ENCODE peak calls at places on chromosomes 11 and 22, in nine cellular contexts. B, X, S, H, L, I, J, P and Y are unnamed samples.
A peak's percentile ranks its signal among the peaks of the same experiment; 100 is the strongest.

GRCh38 chr11:67002297-67002913 is 20.5 kb upstream of the SYT12 start:
- DNase-seq in H (no peak), P (no peak), J (no peak), I (no peak), B (no peak), L (no peak), X (no peak), S (no peak), Y (no peak)

GRCh38 chr11:2898366-2899079 is 12.9 kb upstream of the CDKN1C start:
- DNase-seq in X (peak; percentile 57), J (peak; percentile 78), S (peak; percentile 90), L (peak; percentile 94), P (peak; percentile 64), H (peak; percentile 74), I (peak; percentile 17), B (peak; percentile 94), Y (peak; percentile 72)

GRCh38 chr11:12119502-12119901 is 9.1 kb downstream of the MICAL2 start:
- DNase-seq in L (no peak), X (no peak), S (no peak), H (no peak), P (peak; percentile 73), B (no peak), I (no peak), J (no peak), Y (no peak)

GRCh38 chr11:66288138-66288865 is 641 bp downstream of the YIF1A start:
- DNase-seq in B (peak; percentile 56), J (no peak), L (no peak), S (no peak), H (no peak), P (peak; percentile 43), I (peak; percentile 39), X (no peak), Y (no peak)

GRCh38 chr22:24333301-24333700 is 62.7 kb downstream of the SPECC1L start:
- DNase-seq in I (no peak), H (no peak), S (peak; percentile 87), P (peak; percentile 42), X (no peak), B (peak; percentile 90), L (no peak), J (no peak), Y (no peak)

GRCh38 chr11:114166389-114166788 is 106.9 kb downstream of the ZBTB16 start:
- DNase-seq in H (no peak), P (no peak), X (no peak), L (no peak), I (no peak), S (no peak), J (no peak), B (no peak), Y (no peak)

GRCh38 chr22:29454186-29454745 is 15.9 kb downstream of the RFPL1 start:
- DNase-seq in J (no peak), X (no peak), I (no peak), P (no peak), B (no peak), H (no peak), L (no peak), S (peak; percentile 15), Y (no peak)

GRCh38 chr11:79902493-79902892 is 461.7 kb upstream of the TENM4 start:
- DNase-seq in I (no peak), P (no peak), B (no peak), L (no peak), J (no peak), H (no peak), S (peak; percentile 11), X (no peak), Y (no peak)

GRCh38 chr22:24429411-24430365 is 2.3 kb downstream of the ADORA2A start:
- DNase-seq in P (no peak), H (peak; percentile 69), B (peak; percentile 33), J (peak; percentile 69), L (no peak), S (peak; percentile 43), X (peak; percentile 84), I (no peak), Y (no peak)

GRCh38 chr11:72668645-72669347 is 5.4 kb downstream of the PDE2A start:
- DNase-seq in L (no peak), I (no peak), P (no peak), B (no peak), S (peak; percentile 12), X (no peak), J (no peak), H (no peak), Y (no peak)

GRCh38 chr11:69640995-69641581 is at the start of gene CCND1:
- DNase-seq in S (peak; percentile 91), L (no peak), B (peak; percentile 96), X (peak; percentile 75), J (peak; percentile 40), P (peak; percentile 83), I (peak; percentile 95), H (peak; percentile 85), Y (peak; percentile 88)

GRCh38 chr11:75797116-75797515 is 17.9 kb upstream of the UVRAG start:
- DNase-seq in I (no peak), J (no peak), H (no peak), L (no peak), S (no peak), X (no peak), B (no peak), P (no peak), Y (no peak)

GRCh38 chr11:75793966-75794365 is 21.0 kb upstream of the UVRAG start:
- DNase-seq in X (no peak), J (no peak), P (no peak), H (peak; percentile 37), L (no peak), I (no peak), B (no peak), S (no peak), Y (no peak)

GRCh38 chr11:75792997-75793800 is 21.8 kb upstream of the UVRAG start:
- DNase-seq in S (no peak), J (no peak), P (no peak), H (peak; percentile 76), X (no peak), B (no peak), I (peak; percentile 82), L (no peak), Y (peak; percentile 75)

GRCh38 chr11:75796091-75796435 is 18.9 kb upstream of the UVRAG start:
- DNase-seq in L (no peak), B (no peak), I (no peak), P (no peak), X (no peak), H (no peak), J (no peak), S (no peak), Y (no peak)

DNA sequence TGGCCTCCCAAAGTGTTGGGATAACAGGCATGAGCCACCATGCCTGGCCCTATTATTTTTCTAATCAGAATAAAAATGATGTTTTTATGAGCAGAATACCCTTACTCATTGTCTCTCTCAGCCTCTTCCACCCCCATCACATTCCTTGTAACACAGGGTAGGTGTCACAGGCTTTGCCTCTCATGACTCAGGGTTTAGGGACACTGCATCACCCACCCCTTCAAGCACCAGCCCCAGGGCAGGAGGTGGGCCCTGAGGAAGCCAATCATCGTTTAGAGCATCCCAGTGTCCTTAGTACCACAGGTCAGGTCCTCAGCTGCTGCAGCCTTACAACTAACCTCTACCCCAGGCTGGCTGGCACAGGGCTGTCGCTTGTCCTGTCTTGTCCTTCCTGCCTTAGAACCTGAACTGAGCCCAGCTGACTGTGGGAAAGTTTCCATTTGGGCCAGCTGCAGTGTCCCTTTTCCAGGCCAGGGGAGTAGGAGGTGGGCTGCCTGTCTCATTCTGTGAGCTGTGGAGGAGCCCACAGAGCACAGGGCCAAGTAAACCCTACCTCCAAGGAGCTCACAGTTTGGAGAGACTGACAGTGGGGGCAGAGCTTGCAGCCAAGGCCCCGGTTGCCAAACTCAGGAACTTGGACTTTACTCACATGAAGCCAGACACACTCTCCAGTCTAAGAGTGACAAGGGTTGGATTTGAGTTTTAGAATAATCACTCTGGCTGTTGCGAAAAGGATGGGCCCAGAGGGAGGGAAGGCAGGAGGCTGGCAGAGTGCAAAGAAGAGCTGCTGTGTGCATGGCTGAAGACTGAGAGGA is 19.5 kb upstream of the UVRAG start:
- DNase-seq in P (no peak), B (peak; percentile 21), X (no peak), S (no peak), I (peak; percentile 80), H (no peak), L (no peak), J (no peak), Y (no peak)
- H3K4me1 ChIP-seq in P (peaks cover 48% of the 10 kb centered on the region), B (no peaks in the 10 kb centered on the region), X (no peaks in the 10 kb centered on the region), S (no peaks in the 10 kb centered on the region), I (peaks cover 77% of the 10 kb centered on the region), H (no peaks in the 10 kb centered on the region), L (no peaks in the 10 kb centered on the region), J (no peaks in the 10 kb centered on the region), Y (no peaks in the 10 kb centered on the region)

DNA sequence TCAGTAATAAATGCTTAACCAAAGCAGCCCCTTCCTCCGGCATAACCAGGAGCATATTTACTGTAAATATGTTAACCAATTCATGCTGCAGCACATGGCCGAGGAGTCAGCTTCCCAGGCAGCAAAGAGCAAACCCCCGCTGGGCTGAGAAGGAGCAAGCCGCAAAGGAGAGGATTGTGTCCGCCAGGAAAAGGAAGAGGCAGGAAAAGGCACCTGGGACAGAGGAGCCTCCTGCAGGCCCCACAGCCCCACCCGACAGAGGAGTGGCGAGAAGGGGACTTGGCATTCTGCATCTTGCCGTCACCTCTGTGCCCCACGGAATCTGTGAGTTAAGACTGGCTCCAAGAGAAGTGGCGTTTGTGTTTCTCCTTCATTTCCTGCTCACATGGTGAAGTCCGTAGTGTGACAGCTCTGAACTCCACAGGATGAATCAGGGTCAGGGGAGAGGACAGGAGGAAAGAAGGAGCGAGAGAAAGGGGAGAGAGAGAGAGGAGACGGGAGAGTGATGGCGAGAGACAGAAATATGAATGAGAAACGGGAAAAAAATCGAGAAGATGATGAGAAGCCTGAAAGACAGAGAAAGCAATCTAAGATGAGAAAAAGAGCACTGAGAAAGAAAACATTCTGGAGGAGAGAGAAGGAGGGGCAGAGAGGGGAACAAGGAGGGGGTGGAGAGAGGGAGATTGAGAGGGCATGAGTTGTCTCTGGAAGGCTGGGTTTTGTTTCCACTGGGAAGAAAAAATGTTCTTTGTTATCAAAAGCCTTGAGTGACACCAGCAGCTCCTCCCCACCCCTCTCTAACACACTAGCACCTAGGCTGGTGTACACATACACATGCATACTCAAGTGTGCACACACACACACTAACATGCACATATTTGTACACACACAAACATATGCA is 489.6 kb downstream of the MN1 start:
- DNase-seq in P (peak; percentile 21), J (no peak), I (no peak), B (no peak), H (no peak), L (no peak), X (no peak), S (peak; percentile 47), Y (no peak)
- H3K27ac ChIP-seq in P (no peak overlapping the region), J (no peak overlapping the region), I (no peak overlapping the region), B (no peak overlapping the region), H (no peak overlapping the region), L (no peak overlapping the region), X (no peak overlapping the region), S (no peak overlapping the region), Y (no peak overlapping the region)

GRCh38 chr22:49006207-49007012 is 821.3 kb downstream of the BRD1 start:
- DNase-seq in I (no peak), H (no peak), B (no peak), P (no peak), J (no peak), X (peak; percentile 23), S (no peak), L (peak; percentile 86), Y (no peak)
- H3K9me3 ChIP-seq in I (no peaks in the 10 kb centered on the region), H (peaks cover 9% of the 10 kb centered on the region), B (peaks cover 3% of the 10 kb centered on the region), P (no peaks in the 10 kb centered on the region), J (no peaks in the 10 kb centered on the region), X (no peaks in the 10 kb centered on the region), S (peaks cover 4% of the 10 kb centered on the region), L (peaks cover 13% of the 10 kb centered on the region), Y (peaks cover 6% of the 10 kb centered on the region)

DNA sequence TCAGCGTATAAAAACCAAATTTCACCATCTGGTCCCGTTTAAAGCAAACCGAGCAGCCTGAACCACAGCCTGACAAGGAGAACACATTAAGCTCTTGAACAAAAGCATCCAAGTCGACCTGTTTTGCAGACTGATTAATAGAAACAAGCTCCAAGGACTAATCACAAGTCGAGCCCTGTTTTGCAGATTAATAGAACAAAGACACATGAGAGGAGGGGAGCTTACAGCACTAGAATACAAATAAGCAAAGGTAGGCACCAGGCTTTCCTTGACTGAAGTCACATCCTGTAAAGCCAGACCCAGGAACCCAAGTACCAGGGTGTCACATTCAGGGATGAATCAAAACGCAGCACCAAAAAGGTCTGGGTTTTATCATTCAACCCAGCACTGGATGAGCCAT is 104.8 kb downstream of the MPPED2 start:
- DNase-seq in P (no peak), L (no peak), B (no peak), J (no peak), X (no peak), I (no peak), S (no peak), H (no peak), Y (no peak)
- H3K4me1 ChIP-seq in P (no peaks in the 10 kb centered on the region), L (peaks cover 42% of the 10 kb centered on the region), B (no peaks in the 10 kb centered on the region), J (no peaks in the 10 kb centered on the region), X (peaks cover 17% of the 10 kb centered on the region), I (no peaks in the 10 kb centered on the region), S (no peaks in the 10 kb centered on the region), H (peaks cover 9% of the 10 kb centered on the region), Y (peaks cover 5% of the 10 kb centered on the region)